ENCODE peak calls at places on chromosomes 13 and 19, in eight cellular contexts. P is cardiac muscle cell, S is astrocyte of the cerebellum, D is fibroblast of mammary gland, M is transverse colon, J is endothelial cell, W is foreskin fibroblast, K is tibial nerve. Y is an unnamed sample.

GRCh38 chr19:40257096-40257517 is 28.0 kb downstream of the AKT2 start:
- DNase-seq in K (no peak), W (no peak), J (no peak), D (no peak), M (no peak), P (no peak), S (no peak), Y (peak)

GRCh38 chr19:4606181-4606580 is 33.1 kb upstream of the TNFAIP8L1 start:
- DNase-seq in S (no peak), J (no peak), D (no peak), W (no peak), P (no peak), K (no peak), M (no peak), Y (no peak)

GRCh38 chr19:41839211-41839610 is 5.3 kb downstream of the LYPD4 start:
- DNase-seq in W (no peak), S (no peak), P (no peak), D (no peak), M (no peak), K (no peak), J (no peak), Y (no peak)

GRCh38 chr19:49845433-49845832 is 5.5 kb upstream of the PTOV1 start:
- DNase-seq in S (no peak), P (no peak), J (no peak), K (no peak), D (no peak), M (no peak), W (no peak), Y (no peak)

GRCh38 chr13:75395056-75395455 is 86.9 kb downstream of the TBC1D4 start:
- DNase-seq in J (no peak), W (no peak), P (no peak), D (no peak), K (no peak), M (no peak), S (no peak), Y (no peak)

GRCh38 chr19:1811472-1811894 is 593 bp downstream of the ATP8B3 start:
- DNase-seq in S (no peak), D (peak), J (no peak), P (peak), M (peak), W (peak), K (peak), Y (peak)

GRCh38 chr13:96991072-96991471 is 3.2 kb downstream of the OXGR1 start:
- DNase-seq in D (no peak), W (no peak), K (no peak), P (no peak), M (peak), S (no peak), J (no peak), Y (no peak)

GRCh38 chr19:35476149-35476548 is 14.1 kb downstream of the KRTDAP start:
- DNase-seq in W (no peak), D (no peak), P (no peak), K (no peak), M (no peak), S (no peak), J (no peak), Y (no peak)

GRCh38 chr13:78319101-78319627 is 284.2 kb downstream of the POU4F1 start:
- DNase-seq in J (no peak), M (no peak), P (no peak), S (no peak), D (no peak), W (no peak), K (no peak), Y (no peak)

GRCh38 chr13:37640499-37640898 is 41.9 kb upstream of the POSTN start:
- DNase-seq in K (no peak), M (no peak), S (peak), P (peak), J (peak), D (peak), W (peak), Y (no peak)

GRCh38 chr19:30696514-30696913 is 324.3 kb downstream of the ZNF536 start:
- DNase-seq in M (no peak), W (no peak), D (no peak), K (no peak), S (no peak), P (peak), J (peak), Y (peak)

GRCh38 chr13:102333320-102334181 is 68.3 kb downstream of the FGF14 start:
- DNase-seq in D (peak), J (no peak), P (no peak), S (no peak), K (no peak), W (peak), M (no peak), Y (no peak)

GRCh38 chr19:1019616-1019961 is 1.3 kb downstream of the TMEM259 start:
- DNase-seq in D (no peak), J (no peak), K (no peak), M (no peak), P (no peak), S (no peak), W (no peak), Y (no peak)

GRCh38 chr19:10227215-10227971 is 3.7 kb downstream of the S1PR2 start:
- DNase-seq in P (peak), D (peak), K (peak), S (no peak), J (no peak), W (peak), M (no peak), Y (peak)

GRCh38 chr19:2332341-2333026 is 4.0 kb downstream of the SPPL2B start:
- DNase-seq in D (no peak), S (no peak), J (no peak), W (peak), M (peak), P (no peak), K (no peak), Y (peak)

GRCh38 chr19:4694211-4694987 is 24.3 kb upstream of the MYDGF start:
- DNase-seq in J (no peak), W (peak), K (no peak), D (peak), S (peak), P (peak), M (peak), Y (peak)

GRCh38 chr13:31431722-31432137 is 232.0 kb downstream of the B3GLCT start:
- DNase-seq in M (peak), D (peak), K (peak), P (peak), J (peak), S (peak), W (peak), Y (peak)

GRCh38 chr13:20462921-20463320 is 62.7 kb downstream of the CRYL1 start:
- DNase-seq in J (no peak), S (no peak), M (no peak), D (no peak), P (no peak), K (no peak), W (no peak), Y (no peak)
- TF ChIP-seq CTCF in J (no peak), S (no peak), M (no peak), D (no peak), P (no peak), K (no peak), W (no peak), Y (no peak)

GRCh38 chr13:51151463-51151862 is 40.4 kb upstream of the C13orf42 start:
- DNase-seq in W (no peak), S (no peak), K (no peak), D (no peak), M (no peak), J (no peak), P (no peak), Y (no peak)

GRCh38 chr13:51146667-51147066 is 35.6 kb upstream of the C13orf42 start:
- DNase-seq in M (no peak), J (no peak), P (no peak), W (no peak), S (no peak), D (no peak), K (no peak), Y (no peak)

GRCh38 chr13:51147732-51148131 is 36.7 kb upstream of the C13orf42 start:
- DNase-seq in K (no peak), W (no peak), J (no peak), P (no peak), M (no peak), D (no peak), S (no peak), Y (no peak)

GRCh38 chr13:51148223-51148951 is 37.3 kb upstream of the C13orf42 start:
- DNase-seq in K (no peak), D (no peak), W (no peak), J (peak), S (no peak), M (no peak), P (peak), Y (no peak)

GRCh38 chr13:51148952-51149573 is 38.0 kb upstream of the C13orf42 start:
- DNase-seq in K (no peak), M (peak), J (peak), D (peak), S (peak), P (peak), W (peak), Y (peak)
- TF ChIP-seq CTCF in K (peak), M (peak), J (no peak), D (peak), S (peak), P (peak), W (peak), Y (peak)

DNA sequence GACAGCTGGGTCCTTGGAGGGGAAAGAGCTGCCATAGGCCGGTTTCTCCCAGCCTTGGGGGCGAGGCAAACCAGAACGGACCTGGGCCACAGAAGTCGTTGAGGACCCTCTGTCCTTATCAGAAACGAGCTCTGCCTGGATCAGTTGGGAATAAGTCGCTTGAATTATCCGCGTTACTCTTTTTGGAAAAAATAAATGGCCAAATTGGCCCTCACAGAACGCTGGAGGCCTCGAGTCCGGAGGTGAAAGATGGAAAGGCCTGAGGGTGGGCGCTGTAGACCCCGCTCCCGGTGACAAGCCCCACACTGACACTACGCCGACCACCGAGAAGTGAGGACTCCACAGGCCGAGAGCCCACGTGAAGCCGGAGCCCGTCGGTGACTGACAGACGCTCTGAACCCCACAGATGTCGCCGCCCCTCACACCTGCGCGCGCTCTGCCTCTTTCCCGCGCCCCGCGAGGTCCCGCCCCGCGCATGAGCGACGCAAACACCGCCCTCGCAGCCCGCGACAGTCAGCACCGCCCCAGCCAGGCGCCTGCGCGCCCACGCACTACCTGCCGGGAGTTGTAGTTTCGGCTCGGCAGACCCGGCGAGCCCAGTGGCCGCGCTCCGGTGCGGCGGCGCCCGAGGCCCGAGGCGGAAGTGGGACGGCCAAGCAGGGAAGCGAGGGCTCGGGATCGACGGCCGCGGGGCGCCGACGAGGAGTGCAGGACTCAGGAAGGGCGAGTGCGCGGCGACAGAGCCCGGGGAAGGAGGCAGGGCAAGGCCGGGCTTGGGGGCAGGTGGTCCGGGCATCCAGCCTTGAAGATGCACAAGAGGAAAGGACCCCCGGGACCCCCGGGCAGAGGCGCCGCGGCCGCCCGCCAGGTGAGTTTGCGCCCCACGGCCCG is at the start of the genes BRME1 and CC2D1A:
- DNase-seq in K (peak), P (peak), M (peak), S (peak), J (peak), W (peak), D (peak), Y (peak)
- TF ChIP-seq CTCF in K (no peak), P (no peak), M (no peak), S (peak), J (no peak), W (no peak), D (no peak), Y (no peak)

DNA sequence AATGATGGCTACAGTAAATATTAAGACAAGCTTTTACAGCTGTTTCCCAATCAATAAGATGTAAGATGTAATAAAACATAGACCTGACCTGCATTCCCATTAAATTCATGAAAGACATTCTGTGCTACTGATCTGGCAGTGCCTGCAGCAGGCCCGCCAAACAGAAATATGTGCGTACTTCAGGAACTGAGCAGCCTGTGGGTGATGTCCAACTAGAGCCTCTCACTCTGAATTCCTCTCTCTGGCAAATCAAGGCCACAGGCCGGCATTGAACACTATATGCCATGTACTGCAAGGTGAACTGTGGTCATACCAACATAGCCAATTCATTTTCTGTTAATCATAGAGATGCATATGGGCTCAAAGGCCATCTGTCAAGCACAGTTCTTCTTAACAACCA is 17.8 kb downstream of the SHISA2 start:
- DNase-seq in W (no peak), K (no peak), P (no peak), J (no peak), M (no peak), D (no peak), S (no peak), Y (no peak)
- TF ChIP-seq CTCF in W (no peak), K (no peak), P (no peak), J (no peak), M (no peak), D (no peak), S (no peak), Y (no peak)